ENCODE peak calls at places on chromosome 17, in nine cellular contexts. B is AG04450; P is H9; L is astrocyte; J is astrocyte of the cerebellum; N is endothelial cell; I is HFFc6; A is activated T-helper 9 cell treated with anti-CD3 and anti-CD28 coated beads, Interleukin-2, amount 50 U/mL, for 16 hours; F is stimulated activated CD4-positive, alpha-beta T cell treated with anti-CD3 and anti-CD28 coated beads, Interleukin-1b, Interleukin-23, amount 100 ng/mL, for 1 hour. V is an unnamed sample.

GRCh38 chr17:39058524-39058923 is 91.3 kb upstream of the FBXO47 start:
- DNase-seq in J (no peak), I (no peak), F (no peak), N (no peak), L (no peak), A (no peak), P (peak; percentile 19), B (no peak), V (no peak)

GRCh38 chr17:32871736-32872135 is 5.2 kb downstream of the MYO1D start:
- DNase-seq in A (no peak), L (no peak), B (no peak), I (no peak), F (no peak), N (no peak), J (no peak), P (no peak), V (no peak)

GRCh38 chr17:59851431-59852375 is 41.0 kb downstream of the TUBD1 start:
- DNase-seq in N (no peak), P (no peak), J (peak; percentile 80), F (no peak), L (peak; percentile 90), A (no peak), B (peak; percentile 98), I (peak; percentile 72), V (no peak)

GRCh38 chr17:55588446-55588845 is 77.2 kb upstream of the SMIM36 start:
- DNase-seq in I (peak; percentile 57), B (no peak), P (no peak), L (peak; percentile 37), N (no peak), A (no peak), J (no peak), F (no peak), V (no peak)

GRCh38 chr17:13843862-13844640 is 225.3 kb upstream of the COX10 start:
- DNase-seq in I (no peak), F (no peak), P (no peak), L (peak; percentile 51), J (peak; percentile 45), N (no peak), A (no peak), B (no peak), V (no peak)

GRCh38 chr17:80270836-80271235 is 10.2 kb downstream of the RNF213 start:
- DNase-seq in A (no peak), J (no peak), F (no peak), N (peak; percentile 63), P (peak; percentile 93), I (peak; percentile 16), B (no peak), L (no peak), V (peak; percentile 39)

GRCh38 chr17:7838291-7839075 is 4.5 kb downstream of the KDM6B start:
- DNase-seq in I (peak; percentile 23), A (no peak), P (peak; percentile 78), F (no peak), N (no peak), J (no peak), B (no peak), L (peak; percentile 59), V (peak; percentile 34)

GRCh38 chr17:14580494-14580893 is 279.6 kb downstream of the HS3ST3B1 start:
- DNase-seq in F (no peak), A (no peak), P (no peak), I (no peak), J (no peak), L (no peak), B (no peak), N (no peak), V (no peak)

GRCh38 chr17:39828443-39828842 is 35.7 kb downstream of the IKZF3 start:
- DNase-seq in L (no peak), J (no peak), A (no peak), F (no peak), B (no peak), I (no peak), P (no peak), N (no peak), V (no peak)

GRCh38 chr17:79412110-79412509 is 198.7 kb downstream of the RBFOX3 start:
- DNase-seq in N (no peak), J (no peak), L (no peak), I (no peak), F (no peak), B (no peak), P (no peak), A (no peak), V (no peak)

GRCh38 chr17:17143501-17143900 is 62.6 kb downstream of the PLD6 start:
- DNase-seq in J (no peak), B (no peak), P (no peak), N (no peak), F (no peak), L (no peak), A (no peak), I (no peak), V (no peak)

GRCh38 chr17:76368545-76368944 is 14.8 kb upstream of the PRPSAP1 start:
- DNase-seq in A (no peak), P (peak; percentile 50), L (no peak), I (no peak), F (no peak), N (no peak), B (no peak), J (no peak), V (no peak)

GRCh38 chr17:47692895-47693666 is 880 bp upstream of the TBKBP1 start:
- DNase-seq in P (peak; percentile 60), B (no peak), A (no peak), N (no peak), J (no peak), I (no peak), L (no peak), F (no peak), V (no peak)

GRCh38 chr17:5838661-5839300 is 231.4 kb upstream of the WSCD1 start:
- DNase-seq in L (no peak), J (no peak), A (no peak), B (no peak), N (peak; percentile 24), F (no peak), I (no peak), P (peak; percentile 62), V (no peak)

GRCh38 chr17:44269795-44270320 is 1.9 kb upstream of the SLC4A1 start:
- DNase-seq in P (no peak), F (no peak), I (no peak), N (no peak), A (no peak), B (no peak), J (no peak), L (no peak), V (no peak)

GRCh38 chr17:27701963-27702362 is 71.0 kb downstream of the LGALS9 start:
- DNase-seq in I (no peak), N (no peak), A (no peak), F (no peak), J (no peak), L (no peak), P (no peak), B (no peak), V (no peak)

GRCh38 chr17:78278139-78278741 is 46.8 kb downstream of the TMEM235 start:
- DNase-seq in A (no peak), P (peak; percentile 82), J (no peak), B (no peak), L (no peak), F (no peak), I (no peak), N (no peak), V (no peak)

GRCh38 chr17:13024033-13024432 is 6.2 kb upstream of the ELAC2 start:
- DNase-seq in F (no peak), J (no peak), I (no peak), B (no peak), P (no peak), N (no peak), A (no peak), L (no peak), V (no peak)

GRCh38 chr17:67624886-67625656 is 92.7 kb upstream of the NOL11 start:
- DNase-seq in P (no peak), N (no peak), I (no peak), J (no peak), F (no peak), L (no peak), A (no peak), B (no peak), V (no peak)

GRCh38 chr17:14396542-14396941 is 95.7 kb downstream of the HS3ST3B1 start:
- DNase-seq in A (no peak), P (no peak), B (no peak), L (no peak), N (no peak), I (peak; percentile 45), J (no peak), F (no peak), V (no peak)

GRCh38 chr17:42865638-42866094 is 14.7 kb downstream of the AOC3 start:
- DNase-seq in N (no peak), J (no peak), A (no peak), L (no peak), I (no peak), F (no peak), B (no peak), P (no peak), V (no peak)

GRCh38 chr17:71183083-71183697 is 937.6 kb upstream of the SOX9 start:
- DNase-seq in I (no peak), B (no peak), L (no peak), P (no peak), F (no peak), J (no peak), A (no peak), N (no peak), V (no peak)

GRCh38 chr17:72590882-72591499 is 470.2 kb downstream of the SOX9 start:
- DNase-seq in L (no peak), P (no peak), B (no peak), N (no peak), J (no peak), A (no peak), F (no peak), I (no peak), V (no peak)

GRCh38 chr17:44222112-44222869 is 2.8 kb upstream of the UBTF start:
- DNase-seq in I (peak; percentile 65), P (peak; percentile 88), J (peak; percentile 31), F (no peak), L (peak; percentile 63), A (peak; percentile 26), N (peak; percentile 62), B (no peak), V (peak; percentile 40)

GRCh38 chr17:5044630-5045029 is 9.4 kb upstream of the SLC52A1 start:
- DNase-seq in B (no peak), N (no peak), A (no peak), P (no peak), J (no peak), F (no peak), I (no peak), L (no peak), V (no peak)

GRCh38 chr17:76841776-76842405 is 26.3 kb upstream of the MGAT5B start:
- DNase-seq in N (no peak), A (no peak), J (no peak), I (no peak), B (no peak), P (peak; percentile 62), F (no peak), L (no peak), V (no peak)

GRCh38 chr17:45283711-45284110 is 21.8 kb upstream of the SPATA32 start:
- DNase-seq in P (no peak), A (no peak), N (no peak), L (no peak), I (no peak), F (no peak), B (no peak), J (no peak), V (no peak)

GRCh38 chr17:146546-146945 is 9.2 kb downstream of the SCGB1C2 start:
- DNase-seq in P (no peak), L (no peak), B (no peak), A (no peak), I (no peak), N (peak; percentile 3), F (no peak), J (no peak), V (no peak)

GRCh38 chr17:70521821-70522256 is 352.5 kb downstream of the KCNJ2 start:
- DNase-seq in A (no peak), J (peak; percentile 31), B (no peak), N (no peak), L (peak; percentile 49), P (no peak), I (no peak), F (no peak), V (no peak)

GRCh38 chr17:39069114-39069756 is 82.2 kb downstream of the PLXDC1 start:
- DNase-seq in A (no peak), N (peak; percentile 16), F (no peak), L (peak; percentile 25), P (peak; percentile 59), B (no peak), I (peak; percentile 60), J (no peak), V (no peak)

GRCh38 chr17:82596837-82597672 is 51.2 kb downstream of the WDR45B start:
- DNase-seq in I (no peak), P (no peak), J (no peak), N (no peak), A (no peak), F (no peak), B (no peak), L (no peak), V (no peak)